ENCODE peak calls at places on chromosome 20, in seven cellular contexts. A is K562, Y is A673, I is OCI-LY7, D is cardiac muscle cell, O is adrenal gland, X is fibroblast of lung. K is an unnamed sample. For H3K9me3 and H3K4me1, the result is how much of the 10 kb centered on the place peaks cover.

GRCh38 chr20:1440024-1440423 is 26.6 kb downstream of the NSFL1C start:
- DNase-seq in A (peak), Y (peak), I (peak), D (no peak), O (no peak), X (peak), K (no peak)

GRCh38 chr20:43584448-43585138 is 6.1 kb upstream of the IFT52 start:
- DNase-seq in A (no peak), Y (no peak), I (no peak), D (peak), O (no peak), X (peak), K (no peak)

GRCh38 chr20:54268941-54269340 is 61.1 kb downstream of the PFDN4 start:
- DNase-seq in A (no peak), Y (no peak), I (no peak), D (no peak), O (no peak), X (no peak), K (no peak)

GRCh38 chr20:23515250-23515939 is 24.5 kb downstream of the CST8 start:
- DNase-seq in A (no peak), Y (no peak), I (no peak), D (no peak), O (no peak), X (no peak), K (no peak)

GRCh38 chr20:34705383-34706021 is 1.4 kb downstream of the TP53INP2 start:
- DNase-seq in A (peak), Y (no peak), I (no peak), D (peak), O (peak), X (peak), K (peak)

GRCh38 chr20:31494131-31494530 is 19.0 kb downstream of the REM1 start:
- DNase-seq in A (peak), Y (peak), I (no peak), D (no peak), O (no peak), X (peak), K (no peak)

GRCh38 chr20:20731945-20732296 is 19.5 kb upstream of the RALGAPA2 start:
- DNase-seq in A (no peak), Y (no peak), I (no peak), D (no peak), O (peak), X (no peak), K (peak)

GRCh38 chr20:2206957-2207769 is 88.6 kb upstream of the TGM3 start:
- DNase-seq in A (peak), Y (peak), I (no peak), D (peak), O (peak), X (peak), K (peak)

GRCh38 chr20:31924561-31924960 is 27.3 kb downstream of the PDRG1 start:
- DNase-seq in A (no peak), Y (no peak), I (no peak), D (no peak), O (no peak), X (no peak), K (no peak)

GRCh38 chr20:25418779-25419178 is 11.3 kb downstream of the GINS1 start:
- DNase-seq in A (no peak), Y (no peak), I (no peak), D (no peak), O (no peak), X (no peak), K (no peak)

GRCh38 chr20:44683263-44684046 is 31.7 kb upstream of the CCN5 start:
- DNase-seq in A (peak), Y (no peak), I (peak), D (peak), O (peak), X (no peak), K (no peak)

GRCh38 chr20:41361757-41362747 is 4.6 kb downstream of the EMILIN3 start:
- DNase-seq in A (no peak), Y (no peak), I (no peak), D (no peak), O (peak), X (no peak), K (no peak)

GRCh38 chr20:51583073-51583472 is 40.6 kb upstream of the NFATC2 start:
- DNase-seq in A (no peak), Y (no peak), I (no peak), D (no peak), O (no peak), X (no peak), K (no peak)

GRCh38 chr20:2806351-2806701 is 5.9 kb upstream of the CPXM1 start:
- DNase-seq in A (no peak), Y (no peak), I (no peak), D (no peak), O (no peak), X (no peak), K (no peak)

GRCh38 chr20:33992923-33993799 is 550 bp upstream of the RALY start:
- DNase-seq in A (peak), Y (peak), I (peak), D (peak), O (peak), X (peak), K (peak)

GRCh38 chr20:62160876-62161275 is 17.3 kb downstream of the SS18L1 start:
- DNase-seq in A (no peak), Y (no peak), I (no peak), D (no peak), O (no peak), X (no peak), K (no peak)

GRCh38 chr20:5168582-5169396 is 42.0 kb downstream of the CDS2 start:
- DNase-seq in A (no peak), Y (peak), I (peak), D (no peak), O (peak), X (peak), K (no peak)

GRCh38 chr20:33359399-33360261 is 41.7 kb downstream of the CDK5RAP1 start:
- DNase-seq in A (no peak), Y (no peak), I (no peak), D (no peak), O (no peak), X (no peak), K (no peak)

GRCh38 chr20:12966468-12967085 is 42.2 kb upstream of the SPTLC3 start:
- DNase-seq in A (no peak), Y (peak), I (no peak), D (peak), O (no peak), X (peak), K (no peak)

GRCh38 chr20:19832875-19833274 is 74.8 kb downstream of the RIN2 start:
- DNase-seq in A (no peak), Y (peak), I (no peak), D (no peak), O (no peak), X (no peak), K (no peak)

GRCh38 chr20:17837179-17837578 is 131.4 kb downstream of the SNX5 start:
- DNase-seq in A (no peak), Y (no peak), I (no peak), D (no peak), O (no peak), X (no peak), K (no peak)

DNA sequence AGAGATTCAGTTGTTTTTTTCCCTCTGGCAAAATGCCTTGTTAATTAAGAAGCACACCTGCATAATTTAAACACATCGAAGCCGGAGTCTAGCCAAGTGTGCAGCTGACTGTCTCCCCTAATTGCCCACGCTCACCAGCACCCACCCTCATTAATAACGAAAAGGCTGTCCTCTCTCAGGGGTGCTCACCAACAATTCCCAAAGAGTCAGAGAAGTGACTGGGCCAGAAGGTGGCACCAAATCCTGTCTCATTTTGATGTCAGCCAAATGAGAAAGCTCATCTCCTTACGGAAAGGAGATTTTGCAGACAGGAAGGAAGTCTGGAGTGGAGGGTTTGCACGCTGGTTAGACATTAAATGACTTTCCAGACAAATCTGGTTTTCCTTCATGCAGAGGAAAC is 60.7 kb upstream of the MC3R start:
- DNase-seq in A (peak), Y (peak), I (no peak), D (no peak), O (no peak), X (no peak), K (no peak)
- H3K9me3 ChIP-seq in A (under half), Y (under half), I (under half), D (under half), O (under half), X (under half), K (under half)

GRCh38 chr20:14711681-14712080 is 374.3 kb upstream of the FLRT3 start:
- DNase-seq in A (no peak), Y (no peak), I (no peak), D (peak), O (no peak), X (peak), K (no peak)

GRCh38 chr20:14707865-14708574 is 370.6 kb upstream of the FLRT3 start:
- DNase-seq in A (no peak), Y (no peak), I (no peak), D (no peak), O (no peak), X (peak), K (no peak)

GRCh38 chr20:14712302-14712739 is 374.9 kb upstream of the FLRT3 start:
- DNase-seq in A (no peak), Y (no peak), I (no peak), D (peak), O (no peak), X (peak), K (no peak)

GRCh38 chr20:14709439-14709838 is 372.0 kb upstream of the FLRT3 start:
- DNase-seq in A (no peak), Y (no peak), I (no peak), D (no peak), O (no peak), X (no peak), K (no peak)

DNA sequence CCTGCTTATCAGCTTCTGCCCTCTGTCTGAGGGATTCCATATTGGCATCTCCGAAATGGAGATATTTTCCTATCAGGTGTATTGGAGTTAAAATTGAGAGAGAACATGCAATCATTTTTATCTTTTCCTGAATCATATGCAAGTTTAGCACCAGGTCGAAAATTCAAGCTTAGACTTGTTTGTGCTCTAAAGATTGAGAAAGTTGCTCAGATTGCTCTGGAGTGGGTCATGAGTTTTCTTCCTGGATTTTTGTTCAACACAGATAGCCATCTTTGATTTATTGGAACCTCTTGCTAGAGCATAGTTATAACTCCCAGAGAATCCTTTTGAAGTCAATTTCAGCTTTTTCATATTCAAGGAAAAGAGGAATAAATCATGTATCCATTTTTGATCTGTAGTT is 373.5 kb upstream of the FLRT3 start:
- DNase-seq in A (no peak), Y (no peak), I (no peak), D (no peak), O (no peak), X (no peak), K (no peak)
- TF ChIP-seq CTCF in A (no peak), Y (no peak), I (no peak), D (no peak), O (no peak), X (no peak), K (no peak)

DNA sequence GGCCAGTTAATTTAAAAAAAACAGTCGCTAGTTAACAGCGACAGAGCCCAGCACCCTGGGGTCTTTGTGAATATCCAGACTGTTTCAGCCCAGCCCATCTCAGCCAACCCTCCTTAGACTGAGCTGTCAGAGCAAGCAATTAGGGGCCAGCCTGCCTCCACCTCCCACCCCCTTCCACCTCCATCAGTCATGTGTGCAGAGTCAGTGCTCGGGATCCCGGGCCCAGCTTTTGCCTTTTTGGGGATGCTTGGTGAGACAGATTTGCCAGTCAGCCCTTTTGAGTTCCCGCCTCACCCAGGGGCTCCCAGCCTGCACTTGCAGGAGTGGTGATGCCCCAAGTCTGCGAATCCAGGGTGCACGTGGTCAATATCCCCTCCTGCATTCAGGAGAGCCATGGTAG is 6.5 kb upstream of the FAM83D start:
- DNase-seq in A (no peak), Y (no peak), I (no peak), D (no peak), O (no peak), X (no peak), K (no peak)
- H3K4me1 ChIP-seq in A (under half), Y (under half), I (under half), D (under half), O (under half), X (under half), K (under half)

GRCh38 chr20:15542655-15543054 is 1030.6 kb downstream of the KIF16B start:
- DNase-seq in A (no peak), Y (no peak), I (no peak), D (no peak), O (no peak), X (no peak), K (no peak)
- H3K9me3 ChIP-seq in A (under half), Y (under half), I (under half), D (under half), O (under half), X (under half), K (under half)

GRCh38 chr20:47652301-47652700 is 133.0 kb downstream of the SULF2 start:
- DNase-seq in A (no peak), Y (no peak), I (no peak), D (no peak), O (no peak), X (no peak), K (no peak)
- TF ChIP-seq CTCF in A (no peak), Y (no peak), I (no peak), D (no peak), O (no peak), X (no peak), K (no peak)

K was measured in heart right ventricle.